ENCODE peak calls at places on chromosomes 2 and 18, in seven cellular contexts. C, O, K, J, X, D and N are unnamed samples.

GRCh38 chr2:16821696-16822095 is 156.1 kb upstream of the CYRIA start:
- DNase-seq in C (no peak), O (no peak), K (no peak), J (no peak), X (no peak), D (peak; percentile 19), N (no peak)

GRCh38 chr2:97673187-97673914 is 3.8 kb downstream of the C2orf92 start:
- DNase-seq in C (peak; percentile 17), O (no peak), K (no peak), J (no peak), X (no peak), D (no peak), N (no peak)

GRCh38 chr2:111898703-111899514 is 502 bp downstream of the MERTK start:
- DNase-seq in C (no peak), O (peak; percentile 41), K (peak; percentile 33), J (no peak), X (no peak), D (peak; percentile 30), N (peak; percentile 61)

GRCh38 chr2:39778775-39779751 is at the start of gene THUMPD2:
- DNase-seq in C (peak; percentile 62), O (peak; percentile 69), K (peak; percentile 94), J (peak; percentile 43), X (peak; percentile 83), D (peak; percentile 83), N (peak; percentile 63)

GRCh38 chr2:96819101-96819875 is 3.2 kb downstream of the CNNM3 start:
- DNase-seq in C (no peak), O (no peak), K (peak; percentile 49), J (no peak), X (peak; percentile 47), D (peak; percentile 86), N (no peak)

GRCh38 chr2:116467243-116467642 is 1347.2 kb upstream of the DDX18 start:
- DNase-seq in C (no peak), O (no peak), K (no peak), J (no peak), X (no peak), D (no peak), N (no peak)

GRCh38 chr2:85662899-85663683 is 4.9 kb downstream of the SFTPB start:
- DNase-seq in C (peak; percentile 95), O (peak; percentile 83), K (peak; percentile 89), J (peak; percentile 25), X (no peak), D (peak; percentile 13), N (no peak)

GRCh38 chr2:222299926-222300724 is 1.3 kb upstream of the PAX3 start:
- DNase-seq in C (no peak), O (no peak), K (no peak), J (no peak), X (no peak), D (no peak), N (no peak)

GRCh38 chr2:136665741-136666140 is 99.6 kb upstream of the THSD7B start:
- DNase-seq in C (no peak), O (no peak), K (no peak), J (no peak), X (no peak), D (no peak), N (no peak)

GRCh38 chr2:212021947-212022346 is 516.7 kb downstream of the ERBB4 start:
- DNase-seq in C (peak; percentile 88), O (peak; percentile 82), K (no peak), J (no peak), X (no peak), D (peak; percentile 5), N (no peak)

GRCh38 chr2:72562451-72563153 is 263.2 kb downstream of the EXOC6B start:
- DNase-seq in C (peak; percentile 37), O (peak; percentile 39), K (peak; percentile 35), J (no peak), X (no peak), D (peak; percentile 89), N (no peak)

GRCh38 chr2:192208848-192209247 is 14.1 kb upstream of the TMEFF2 start:
- DNase-seq in C (peak; percentile 33), O (no peak), K (no peak), J (no peak), X (no peak), D (no peak), N (no peak)

GRCh38 chr2:168560817-168561485 is 104.9 kb downstream of the CERS6 start:
- DNase-seq in C (no peak), O (no peak), K (no peak), J (no peak), X (no peak), D (no peak), N (no peak)

GRCh38 chr2:235027558-235028214 is 75.9 kb downstream of the SH3BP4 start:
- DNase-seq in C (peak; percentile 68), O (peak; percentile 49), K (no peak), J (no peak), X (no peak), D (no peak), N (no peak)

GRCh38 chr2:127118467-127118866 is 11.5 kb upstream of the BIN1 start:
- DNase-seq in C (no peak), O (no peak), K (no peak), J (no peak), X (no peak), D (no peak), N (no peak)

GRCh38 chr2:23350026-23350791 is 34.8 kb upstream of the KLHL29 start:
- DNase-seq in C (no peak), O (no peak), K (no peak), J (no peak), X (no peak), D (no peak), N (no peak)

GRCh38 chr18:30622104-30622503 is 420.4 kb downstream of the DSC3 start:
- DNase-seq in C (no peak), O (no peak), K (no peak), J (no peak), X (no peak), D (no peak), N (no peak)

GRCh38 chr2:132547089-132547687 is 122.8 kb downstream of the LYPD1 start:
- DNase-seq in C (peak; percentile 85), O (peak; percentile 72), K (peak; percentile 80), J (peak; percentile 29), X (peak; percentile 63), D (peak; percentile 82), N (peak; percentile 69)

GRCh38 chr18:10207682-10208081 is 246.8 kb upstream of the APCDD1 start:
- DNase-seq in C (no peak), O (no peak), K (no peak), J (no peak), X (no peak), D (no peak), N (no peak)

GRCh38 chr18:76687271-76688006 is 134.9 kb upstream of the ZNF236 start:
- DNase-seq in C (peak; percentile 15), O (peak; percentile 28), K (peak; percentile 37), J (no peak), X (no peak), D (no peak), N (no peak)

GRCh38 chr18:23270999-23271680 is 135.9 kb downstream of the CABLES1 start:
- DNase-seq in C (peak; percentile 18), O (peak; percentile 12), K (no peak), J (no peak), X (no peak), D (no peak), N (no peak)

GRCh38 chr2:60883896-60884295 is 2.5 kb downstream of the REL start:
- DNase-seq in C (no peak), O (no peak), K (no peak), J (no peak), X (no peak), D (no peak), N (no peak)

GRCh38 chr2:112229365-112229764 is 25.5 kb downstream of the ZC3H8 start:
- DNase-seq in C (no peak), O (no peak), K (no peak), J (no peak), X (no peak), D (no peak), N (no peak)

GRCh38 chr2:170265321-170265720 is 87.4 kb downstream of the MYO3B start:
- DNase-seq in C (no peak), O (no peak), K (no peak), J (no peak), X (no peak), D (no peak), N (no peak)
- H2AK5ac ChIP-seq in C (no peak overlapping the region), O (no peak overlapping the region), K (no peak overlapping the region), J (no peak overlapping the region), X (no peak overlapping the region), D (no peak overlapping the region), N (no peak overlapping the region)

DNA sequence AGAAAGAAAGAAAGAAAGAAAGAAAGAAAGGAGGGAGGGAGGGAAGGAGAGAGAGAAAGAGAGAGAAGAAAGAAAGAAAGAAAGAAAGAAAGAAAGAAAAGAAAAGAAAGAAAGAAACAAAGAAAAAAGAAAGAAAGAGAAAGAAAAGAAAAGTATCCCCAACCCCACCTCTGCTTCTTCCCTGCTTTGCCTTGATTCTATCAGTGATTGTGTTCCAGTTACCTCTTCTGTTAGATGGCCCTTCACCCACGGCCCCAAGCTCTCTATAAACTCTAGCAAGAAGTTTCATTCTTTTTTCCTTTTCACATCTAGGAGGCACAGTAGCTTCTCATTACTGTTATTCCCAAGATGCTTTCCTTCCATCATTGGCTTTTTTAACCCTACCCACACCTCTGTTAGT is 1097.5 kb upstream of the ZEB2 start:
- DNase-seq in C (no peak), O (no peak), K (no peak), J (no peak), X (no peak), D (no peak), N (no peak)
- H2AK5ac ChIP-seq in C (no peak overlapping the region), O (no peak overlapping the region), K (no peak overlapping the region), J (no peak overlapping the region), X (no peak overlapping the region), D (no peak overlapping the region), N (no peak overlapping the region)

GRCh38 chr2:46352621-46353020 is 55.4 kb downstream of the EPAS1 start:
- DNase-seq in C (no peak), O (no peak), K (no peak), J (no peak), X (no peak), D (no peak), N (no peak)

GRCh38 chr2:46347649-46348280 is 50.6 kb downstream of the EPAS1 start:
- DNase-seq in C (no peak), O (no peak), K (no peak), J (no peak), X (no peak), D (no peak), N (no peak)

GRCh38 chr2:46351388-46352141 is 54.4 kb downstream of the EPAS1 start:
- DNase-seq in C (no peak), O (no peak), K (no peak), J (no peak), X (peak; percentile 54), D (no peak), N (no peak)

GRCh38 chr2:46349115-46349547 is 51.9 kb downstream of the EPAS1 start:
- DNase-seq in C (no peak), O (no peak), K (no peak), J (no peak), X (no peak), D (no peak), N (no peak)

GRCh38 chr2:46350030-46350699 is 53.0 kb downstream of the EPAS1 start:
- DNase-seq in C (no peak), O (no peak), K (no peak), J (no peak), X (no peak), D (no peak), N (no peak)
- H2AK5ac ChIP-seq in C (no peak overlapping the region), O (no peak overlapping the region), K (no peak overlapping the region), J (no peak overlapping the region), X (no peak overlapping the region), D (no peak overlapping the region), N (no peak overlapping the region)

DNA sequence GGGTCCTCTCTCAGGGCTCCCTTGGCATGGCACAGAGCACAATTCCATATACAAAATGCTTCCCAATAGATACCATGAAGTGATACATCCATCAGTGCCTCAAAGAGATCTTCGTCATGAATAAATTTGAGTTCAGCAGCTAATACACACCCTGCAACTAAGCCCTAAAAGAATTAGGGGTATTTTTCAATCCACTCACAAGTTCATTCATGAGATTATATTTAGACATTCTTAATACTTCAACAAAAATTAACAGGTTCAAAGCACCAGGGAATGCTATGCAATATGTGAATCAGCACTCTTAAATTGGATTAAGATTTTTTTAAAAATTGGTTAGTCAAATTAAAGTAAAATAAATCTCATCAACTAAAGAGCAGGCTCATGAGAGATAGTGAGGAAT is 79.7 kb downstream of the PID1 start:
- DNase-seq in C (no peak), O (no peak), K (no peak), J (no peak), X (no peak), D (no peak), N (no peak)
- H2AK5ac ChIP-seq in C (no peak overlapping the region), O (no peak overlapping the region), K (no peak overlapping the region), J (no peak overlapping the region), X (no peak overlapping the region), D (no peak overlapping the region), N (no peak overlapping the region)